ENCODE peak calls at places on chromosomes 13 and 19, in seven cellular contexts. Q is CD8-positive, alpha-beta memory T cell; R is GM12865; U is amygdala; G is nephron progenitor cell; T is activated CD4-positive, alpha-beta T cell treated with anti-CD3 and anti-CD28 coated beads for 48 hours; V is anterior cingulate cortex. O is an unnamed sample.

GRCh38 chr13:113734099-113734825 is 24.8 kb upstream of the TMEM255B start:
- DNase-seq in Q (no peak), R (no peak), U (no peak), G (no peak), T (no peak), V (no peak), O (no peak)

GRCh38 chr19:8306235-8307054 is 1.7 kb downstream of the CD320 start:
- DNase-seq in Q (no peak), R (no peak), U (no peak), G (no peak), T (peak), V (no peak), O (no peak)

GRCh38 chr19:7391218-7391670 is 42.5 kb downstream of the ARHGEF18 start:
- DNase-seq in Q (no peak), R (no peak), U (no peak), G (no peak), T (no peak), V (no peak), O (no peak)

GRCh38 chr19:38655148-38655824 is 7.8 kb downstream of the ACTN4 start:
- DNase-seq in Q (no peak), R (peak), U (no peak), G (no peak), T (peak), V (no peak), O (no peak)

GRCh38 chr19:1953441-1954094 is 12.6 kb downstream of the CSNK1G2 start:
- DNase-seq in Q (no peak), R (no peak), U (no peak), G (no peak), T (no peak), V (no peak), O (no peak)

GRCh38 chr13:69910800-69911199 is 196.8 kb upstream of the ATXN8OS start:
- DNase-seq in Q (no peak), R (no peak), U (no peak), G (no peak), T (no peak), V (no peak), O (no peak)

GRCh38 chr19:7191946-7192691 is 102.1 kb downstream of the INSR start:
- DNase-seq in Q (peak), R (peak), U (no peak), G (no peak), T (peak), V (no peak), O (no peak)

GRCh38 chr13:90889906-90890305 is 457.6 kb upstream of the MIR17HG start:
- DNase-seq in Q (no peak), R (no peak), U (no peak), G (no peak), T (no peak), V (no peak), O (no peak)

GRCh38 chr19:5182811-5183210 is 157.8 kb downstream of the PTPRS start:
- DNase-seq in Q (no peak), R (no peak), U (no peak), G (no peak), T (no peak), V (no peak), O (no peak)

GRCh38 chr13:95360464-95361097 is 59.3 kb upstream of the ABCC4 start:
- DNase-seq in Q (no peak), R (no peak), U (no peak), G (no peak), T (no peak), V (no peak), O (no peak)

GRCh38 chr13:46210362-46211083 is 1.2 kb upstream of the LRRC63 start:
- DNase-seq in Q (no peak), R (no peak), U (no peak), G (no peak), T (no peak), V (no peak), O (no peak)

GRCh38 chr19:38055655-38056521 is 148.9 kb downstream of the SIPA1L3 start:
- DNase-seq in Q (no peak), R (no peak), U (no peak), G (no peak), T (no peak), V (no peak), O (peak)

GRCh38 chr19:18657590-18658365 is 20.9 kb downstream of the KLHL26 start:
- DNase-seq in Q (no peak), R (peak), U (no peak), G (no peak), T (no peak), V (peak), O (no peak)

GRCh38 chr13:111233080-111233479 is 87.4 kb upstream of the TEX29 start:
- DNase-seq in Q (no peak), R (no peak), U (no peak), G (no peak), T (no peak), V (no peak), O (no peak)

GRCh38 chr13:59680429-59681024 is 483.2 kb downstream of the DIAPH3 start:
- DNase-seq in Q (no peak), R (peak), U (no peak), G (no peak), T (no peak), V (no peak), O (no peak)

GRCh38 chr19:13665125-13665903 is 99.0 kb upstream of the MRI1 start:
- DNase-seq in Q (no peak), R (no peak), U (no peak), G (no peak), T (no peak), V (no peak), O (no peak)

GRCh38 chr13:75881109-75881775 is 245.1 kb downstream of the LMO7 start:
- DNase-seq in Q (no peak), R (no peak), U (no peak), G (no peak), T (no peak), V (no peak), O (no peak)

GRCh38 chr13:46712524-46712923 is 84.4 kb downstream of the ESD start:
- DNase-seq in Q (no peak), R (no peak), U (no peak), G (no peak), T (no peak), V (no peak), O (no peak)

GRCh38 chr19:49534632-49535385 is 7.0 kb downstream of the RCN3 start:
- DNase-seq in Q (no peak), R (peak), U (no peak), G (no peak), T (no peak), V (no peak), O (no peak)

GRCh38 chr19:50203281-50204080 is at the start of gene MYH14:
- DNase-seq in Q (no peak), R (no peak), U (peak), G (peak), T (peak), V (peak), O (no peak)

O was measured in DMS 273 treated with DMSO at 0.1 percent for 48 hours.